ENCODE peak calls at places on chromosomes 13 and 19, in nine cellular contexts. B is brain microvascular endothelial cell, Q is psoas muscle, P is dorsolateral prefrontal cortex, W is epithelial cell of esophagus, M is AG04450, C is HL-60, H is IMR-90, U is GM23338. Z is an unnamed sample.
A peak's percentile ranks its signal among the peaks of the same experiment; 100 is the strongest.

GRCh38 chr19:366205-366783 is 21.7 kb upstream of the MIER2 start:
- DNase-seq in W (no peak), H (no peak), P (no peak), M (no peak), Q (no peak), B (no peak), U (no peak), C (no peak), Z (no peak)

GRCh38 chr19:48918071-48918470 is 15.4 kb upstream of the DHDH start:
- DNase-seq in P (no peak), U (no peak), B (no peak), Q (no peak), H (no peak), M (no peak), C (no peak), W (no peak), Z (no peak)

GRCh38 chr13:109744512-109745051 is 41.8 kb downstream of the IRS2 start:
- DNase-seq in C (no peak), H (peak; percentile 92), U (no peak), W (no peak), B (peak; percentile 67), P (no peak), M (peak; percentile 81), Q (peak; percentile 71), Z (no peak)

GRCh38 chr13:48411281-48412099 is 1.4 kb downstream of the LPAR6 start:
- DNase-seq in W (no peak), H (peak; percentile 21), M (no peak), C (no peak), Q (no peak), U (no peak), P (no peak), B (no peak), Z (no peak)

GRCh38 chr19:32676186-32676894 is 692 bp downstream of the RGS9BP start:
- DNase-seq in H (no peak), W (peak; percentile 52), B (no peak), Q (peak; percentile 65), C (no peak), M (no peak), P (no peak), U (peak; percentile 62), Z (no peak)

GRCh38 chr19:38706792-38707511 is 37.3 kb downstream of the CAPN12 start:
- DNase-seq in Q (no peak), P (no peak), H (no peak), C (no peak), U (peak; percentile 41), W (no peak), B (peak; percentile 45), M (no peak), Z (no peak)

GRCh38 chr19:15118248-15118647 is 11.0 kb downstream of the SYDE1 start:
- DNase-seq in W (peak; percentile 60), B (no peak), M (no peak), P (peak; percentile 23), U (no peak), Q (no peak), C (no peak), H (no peak), Z (no peak)

GRCh38 chr13:25525884-25526283 is 154.1 kb downstream of the ATP8A2 start:
- DNase-seq in M (no peak), U (no peak), H (no peak), C (no peak), Q (no peak), W (no peak), P (no peak), B (no peak), Z (no peak)

GRCh38 chr19:15810335-15810734 is 5.1 kb downstream of the OR10H1 start:
- DNase-seq in W (no peak), C (peak; percentile 1), U (no peak), B (no peak), Q (no peak), P (no peak), M (no peak), H (no peak), Z (no peak)

GRCh38 chr19:40594657-40595077 is 6.5 kb upstream of the LTBP4 start:
- DNase-seq in Q (no peak), U (no peak), C (no peak), H (peak; percentile 70), M (no peak), P (no peak), W (peak; percentile 74), B (peak; percentile 44), Z (no peak)

GRCh38 chr13:43303040-43303729 is 279.8 kb downstream of the DNAJC15 start:
- DNase-seq in Q (peak; percentile 82), C (no peak), M (no peak), P (peak; percentile 71), B (peak; percentile 47), U (peak; percentile 82), H (peak; percentile 70), W (peak; percentile 38), Z (no peak)

GRCh38 chr19:37654118-37654517 is 1.1 kb downstream of the ZFP30 start:
- DNase-seq in M (no peak), C (no peak), Q (no peak), W (peak; percentile 1), P (no peak), U (no peak), B (no peak), H (no peak), Z (no peak)

GRCh38 chr13:112869202-112870061 is 99.6 kb upstream of the MCF2L start:
- DNase-seq in H (peak; percentile 33), M (no peak), U (no peak), P (no peak), C (no peak), B (no peak), Q (no peak), W (no peak), Z (no peak)

GRCh38 chr13:98706446-98707110 is 45.9 kb downstream of the SLC15A1 start:
- DNase-seq in H (peak; percentile 13), P (no peak), C (no peak), Q (no peak), U (no peak), B (peak; percentile 61), W (peak; percentile 4), M (no peak), Z (no peak)

GRCh38 chr13:114089751-114090400 is 42.5 kb downstream of the RASA3 start:
- DNase-seq in U (no peak), M (no peak), H (no peak), C (no peak), P (peak; percentile 12), Q (peak; percentile 32), B (no peak), W (no peak), Z (no peak)

GRCh38 chr19:52601025-52601973 is 31.2 kb downstream of the ZNF701 start:
- DNase-seq in Q (peak; percentile 96), U (peak; percentile 97), M (peak; percentile 74), B (peak; percentile 81), W (peak; percentile 94), C (peak; percentile 78), P (peak; percentile 77), H (peak; percentile 87), Z (peak; percentile 48)

GRCh38 chr19:12606796-12607195 is 3.8 kb downstream of the ZNF490 start:
- DNase-seq in H (no peak), C (no peak), U (no peak), W (peak; percentile 59), P (no peak), B (no peak), Q (no peak), M (no peak), Z (no peak)

GRCh38 chr19:13797058-13797440 is 1.8 kb downstream of the ZSWIM4 start:
- DNase-seq in H (no peak), P (no peak), M (no peak), C (no peak), B (no peak), Q (no peak), W (no peak), U (no peak), Z (no peak)
- H3K4me3 ChIP-seq in H (peak overlapping the region; percentile 86), P (no peak overlapping the region), M (peak overlapping the region; percentile 80), C (no peak overlapping the region), B (peak overlapping the region; percentile 70), Q (peak overlapping the region; percentile 79), W (peak overlapping the region; percentile 73), U (peak overlapping the region; percentile 70), Z (peak overlapping the region; percentile 40)

GRCh38 chr13:89880201-89880600 is 1467.3 kb upstream of the MIR17HG start:
- DNase-seq in P (no peak), W (no peak), U (no peak), Q (no peak), M (no peak), B (no peak), C (no peak), H (no peak), Z (no peak)

GRCh38 chr13:89878904-89879303 is 1468.6 kb upstream of the MIR17HG start:
- DNase-seq in W (no peak), U (no peak), P (no peak), B (no peak), C (no peak), Q (no peak), H (no peak), M (no peak), Z (no peak)

DNA sequence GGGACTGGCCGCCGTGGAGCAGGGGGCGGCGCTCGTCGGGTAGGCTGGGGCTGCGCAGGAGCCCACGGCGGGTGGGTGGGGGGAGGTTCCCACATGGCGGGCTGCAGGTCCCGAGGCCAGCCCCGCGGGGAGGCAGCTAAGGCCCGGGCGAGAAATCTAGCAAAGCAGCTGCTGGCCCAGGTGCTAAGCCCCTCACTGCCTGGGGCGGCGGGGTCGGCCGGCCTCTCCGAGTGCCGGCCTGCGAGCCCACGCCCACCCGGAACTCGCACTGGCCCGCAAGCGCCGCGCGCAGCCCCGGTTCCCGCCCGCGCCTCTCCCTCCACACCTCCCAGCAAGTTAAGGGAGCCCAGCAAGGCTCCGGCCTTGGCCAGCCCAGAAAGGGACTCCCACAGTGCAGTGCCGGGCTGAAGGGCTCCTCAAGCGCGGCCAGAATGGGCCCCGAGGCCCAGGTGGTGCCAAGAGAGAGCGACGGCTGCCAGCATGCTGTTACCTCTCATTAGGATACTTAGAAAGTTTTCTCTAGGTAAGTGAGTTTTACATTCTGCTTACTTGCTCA is 1463.5 kb upstream of the MIR17HG start:
- DNase-seq in Q (no peak), W (no peak), M (no peak), C (no peak), U (no peak), H (no peak), B (no peak), P (no peak), Z (no peak)
- TF ChIP-seq CTCF in Q (no peak), W (no peak), M (no peak), C (no peak), U (no peak), H (no peak), B (no peak), P (no peak), Z (no peak)

DNA sequence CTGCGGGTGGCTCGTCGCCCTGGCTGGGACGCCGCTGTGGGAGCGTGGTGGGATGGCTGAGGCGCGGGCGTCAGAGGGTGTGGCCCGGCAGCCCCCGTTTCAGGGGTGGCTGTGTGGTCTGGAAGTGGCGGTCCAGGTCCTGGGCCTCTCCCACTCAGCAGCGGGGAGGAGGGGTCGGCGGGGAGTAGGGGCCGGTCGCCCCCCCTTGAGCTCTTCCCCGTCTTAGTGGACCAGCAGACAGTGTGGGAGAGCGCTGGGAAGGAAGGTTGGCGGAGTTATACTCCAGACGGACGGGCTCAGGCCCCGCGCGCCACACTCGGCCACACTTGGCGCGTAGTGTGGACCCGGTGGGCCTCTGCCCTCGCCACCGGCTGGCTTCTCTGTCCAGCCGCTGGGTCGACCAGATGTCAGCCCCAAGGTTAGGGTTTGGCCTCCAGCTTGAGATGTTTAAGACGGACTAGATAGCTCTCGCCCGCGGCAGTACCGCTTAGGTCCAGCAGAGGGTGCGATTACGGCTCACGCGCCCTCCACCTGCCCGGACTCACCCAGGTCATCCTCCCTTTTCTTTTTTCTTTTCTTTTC is 21.7 kb upstream of the ZNF429 start:
- DNase-seq in C (peak; percentile 27), W (peak; percentile 17), H (no peak), B (no peak), Q (peak; percentile 72), U (peak; percentile 91), P (no peak), M (no peak), Z (no peak)
- H3K4me3 ChIP-seq in C (peak overlapping the region; percentile 34), W (peak overlapping the region; percentile 32), H (no peak overlapping the region), B (no peak overlapping the region), Q (no peak overlapping the region), U (peak overlapping the region; percentile 63), P (no peak overlapping the region), M (no peak overlapping the region), Z (no peak overlapping the region)

GRCh38 chr19:45576682-45577081 is 7.9 kb downstream of the OPA3 start:
- DNase-seq in P (no peak), U (no peak), M (no peak), W (no peak), C (no peak), H (no peak), Q (no peak), B (no peak), Z (no peak)
- TF ChIP-seq CTCF in P (no peak), U (no peak), M (no peak), W (no peak), C (no peak), H (no peak), Q (no peak), B (no peak), Z (no peak)